ENCODE peak calls at places on chromosome 18, in six cellular contexts. V is K562, T is H1, G is HepG2, C is endothelial cell of umbilical vein, L is WTC11. D is an unnamed sample.

GRCh38 chr18:28013064-28013463 is 163.9 kb downstream of the CDH2 start:
- DNase-seq in C (peak; percentile 16), V (no peak), G (peak; percentile 13), L (no peak), T (no peak), D (no peak)

GRCh38 chr18:67916142-67916541 is 399.6 kb upstream of the DSEL start:
- DNase-seq in G (no peak), C (peak; percentile 8), L (no peak), T (no peak), V (no peak), D (no peak)

GRCh38 chr18:6024740-6025139 is 129.4 kb upstream of the TMEM200C start:
- DNase-seq in G (no peak), T (no peak), L (no peak), V (no peak), C (no peak), D (no peak)

GRCh38 chr18:49756671-49757362 is 56.5 kb downstream of the ACAA2 start:
- DNase-seq in V (no peak), G (no peak), C (no peak), L (no peak), T (no peak), D (no peak)

GRCh38 chr18:7485616-7486015 is 81.5 kb upstream of the PTPRM start:
- DNase-seq in V (no peak), T (no peak), G (no peak), C (no peak), L (no peak), D (no peak)

GRCh38 chr18:13471971-13472628 is 253.5 kb downstream of the LDLRAD4 start:
- DNase-seq in C (no peak), V (no peak), G (peak; percentile 86), T (no peak), L (no peak), D (no peak)

GRCh38 chr18:65221736-65222135 is 529.1 kb upstream of the CDH7 start:
- DNase-seq in V (no peak), G (no peak), L (no peak), T (no peak), C (no peak), D (no peak)

GRCh38 chr18:42296723-42297122 is 341.7 kb downstream of the PIK3C3 start:
- DNase-seq in C (no peak), G (no peak), T (no peak), V (no peak), L (no peak), D (no peak)

GRCh38 chr18:6279308-6279707 is 135.4 kb downstream of the L3MBTL4 start:
- DNase-seq in L (no peak), C (no peak), G (no peak), V (no peak), T (no peak), D (no peak)

GRCh38 chr18:66722671-66723070 is 118.8 kb upstream of the CDH19 start:
- DNase-seq in C (no peak), G (no peak), L (no peak), T (no peak), V (no peak), D (no peak)

GRCh38 chr18:43160509-43160908 is 45.0 kb upstream of the RIT2 start:
- DNase-seq in V (no peak), L (no peak), G (no peak), C (no peak), T (no peak), D (no peak)

GRCh38 chr18:24831091-24831490 is 370.7 kb downstream of the HRH4 start:
- DNase-seq in L (no peak), V (no peak), C (no peak), G (no peak), T (no peak), D (no peak)

GRCh38 chr18:52339891-52340371 is at the start of gene DCC:
- DNase-seq in C (no peak), L (peak; percentile 68), T (no peak), V (no peak), G (peak; percentile 2), D (peak; percentile 35)

GRCh38 chr18:28063181-28063790 is 113.6 kb downstream of the CDH2 start:
- DNase-seq in C (peak; percentile 30), T (no peak), V (no peak), L (no peak), G (no peak), D (no peak)

GRCh38 chr18:6056171-6056932 is 161.0 kb upstream of the TMEM200C start:
- DNase-seq in T (no peak), V (no peak), L (no peak), C (peak; percentile 77), G (peak; percentile 57), D (no peak)

GRCh38 chr18:24530630-24531111 is 70.2 kb downstream of the HRH4 start:
- DNase-seq in C (peak; percentile 81), T (no peak), G (no peak), V (no peak), L (no peak), D (no peak)

GRCh38 chr18:39455300-39455699 is 1889.7 kb upstream of the CELF4 start:
- DNase-seq in C (peak; percentile 91), G (peak; percentile 21), V (no peak), T (no peak), L (no peak), D (no peak)

GRCh38 chr18:8770655-8771054 is 65.3 kb downstream of the MTCL1 start:
- DNase-seq in L (no peak), C (no peak), T (no peak), V (no peak), G (no peak), D (no peak)

GRCh38 chr18:73674466-73674865 is 473.2 kb downstream of the FBXO15 start:
- DNase-seq in L (no peak), C (no peak), V (no peak), T (no peak), G (no peak), D (no peak)

GRCh38 chr18:63457987-63458386 is 18.8 kb upstream of the SERPINB5 start:
- DNase-seq in G (no peak), T (no peak), L (no peak), C (no peak), V (no peak), D (no peak)

GRCh38 chr18:63460414-63460813 is 16.3 kb upstream of the SERPINB5 start:
- DNase-seq in C (no peak), G (no peak), L (no peak), T (no peak), V (no peak), D (no peak)

GRCh38 chr18:63451774-63452173 is 25.0 kb upstream of the SERPINB5 start:
- DNase-seq in V (no peak), C (peak; percentile 19), L (no peak), G (no peak), T (no peak), D (no peak)

GRCh38 chr18:63452273-63452672 is 24.5 kb upstream of the SERPINB5 start:
- DNase-seq in T (no peak), C (no peak), V (no peak), G (no peak), L (no peak), D (no peak)

DNA sequence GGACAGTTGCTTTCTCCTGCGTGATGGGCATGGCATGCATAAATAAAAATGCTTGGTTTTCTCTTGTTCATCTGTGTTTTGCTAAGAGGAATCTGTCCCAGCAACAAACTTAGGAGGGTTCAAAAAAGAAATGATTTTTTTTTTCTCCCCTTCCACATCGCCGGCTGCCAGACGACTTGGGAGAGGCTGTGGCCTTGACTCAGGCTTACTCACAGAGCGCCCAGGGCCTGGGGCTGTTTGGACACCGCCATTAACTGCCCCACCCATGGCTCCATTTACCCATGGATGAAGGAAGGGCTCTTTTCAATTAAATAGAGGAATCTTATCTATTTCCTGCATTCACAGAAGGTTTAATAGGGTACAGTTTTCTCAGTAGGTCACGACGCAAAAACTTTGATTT is 22.3 kb upstream of the SERPINB5 start:
- DNase-seq in V (no peak), L (no peak), T (no peak), G (no peak), C (no peak), D (peak; percentile 49)
- TF ChIP-seq JUN in V (no peak), L (no peak), T (no peak), G (no peak), C (no peak), D (no peak)

GRCh38 chr18:59620381-59620780 is 76.8 kb downstream of the CCBE1 start:
- DNase-seq in T (no peak), V (no peak), G (no peak), C (no peak), L (no peak), D (no peak)

GRCh38 chr18:59624384-59624760 is 72.9 kb downstream of the CCBE1 start:
- DNase-seq in T (no peak), L (no peak), C (no peak), V (no peak), G (no peak), D (no peak)

GRCh38 chr18:59623456-59624383 is 73.5 kb downstream of the CCBE1 start:
- DNase-seq in G (no peak), V (no peak), L (no peak), C (no peak), T (no peak), D (no peak)

GRCh38 chr18:59617468-59617932 is 79.7 kb downstream of the CCBE1 start:
- DNase-seq in C (no peak), G (no peak), L (no peak), T (no peak), V (no peak), D (no peak)

DNA sequence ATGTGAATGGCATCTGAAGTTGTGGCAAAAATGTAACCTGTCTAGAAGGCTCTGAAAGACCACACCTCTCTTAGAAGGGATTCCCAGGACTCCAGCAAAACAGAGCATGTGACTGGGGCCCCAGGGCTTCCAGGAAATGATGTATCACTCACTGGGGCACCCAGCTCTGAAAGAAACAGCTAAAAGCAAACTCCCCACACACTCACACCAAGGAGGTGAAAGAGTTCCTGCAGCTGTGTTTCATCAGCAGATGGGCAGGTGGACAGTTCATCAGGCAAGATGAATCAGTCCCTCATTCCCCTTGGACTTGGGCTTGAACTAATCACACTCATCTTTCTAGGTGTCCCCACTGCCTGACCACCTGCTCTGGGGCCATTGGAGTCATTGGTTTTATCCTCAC is 76.2 kb downstream of the CCBE1 start:
- DNase-seq in L (no peak), V (no peak), C (no peak), G (no peak), T (no peak), D (no peak)
- TF ChIP-seq JUN in L (no peak), V (no peak), C (no peak), G (no peak), T (no peak), D (no peak)

GRCh38 chr18:46497129-46497528 is 159.9 kb downstream of the LOXHD1 start:
- DNase-seq in G (peak; percentile 10), L (peak; percentile 82), T (no peak), V (peak; percentile 13), C (no peak), D (no peak)

GRCh38 chr18:46506974-46507373 is 150.0 kb downstream of the LOXHD1 start:
- DNase-seq in V (no peak), T (no peak), G (no peak), C (no peak), L (no peak), D (no peak)

DNA sequence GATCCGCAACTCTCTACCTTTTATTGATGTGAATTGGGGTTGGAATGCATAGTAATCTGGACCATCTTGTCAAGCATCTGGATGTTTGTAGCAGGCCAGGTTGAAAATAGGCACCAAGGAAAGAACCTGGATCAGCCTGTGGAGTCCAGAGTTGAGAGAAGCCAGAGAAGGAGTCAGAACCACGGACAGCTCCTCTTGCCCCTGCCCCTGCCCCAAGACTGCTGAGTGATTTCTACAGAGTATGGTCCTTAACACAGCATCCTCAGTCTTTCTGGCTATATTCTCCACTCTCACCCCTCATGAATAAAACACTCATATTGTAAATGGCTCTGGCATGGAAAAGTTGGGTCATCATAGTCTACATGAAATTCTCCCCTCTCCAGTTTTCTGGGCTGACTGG is 154.6 kb downstream of the LOXHD1 start:
- DNase-seq in V (peak; percentile 13), G (no peak), C (no peak), L (peak; percentile 65), T (no peak), D (no peak)
- TF ChIP-seq JUN in V (no peak), G (no peak), C (no peak), L (peak; percentile 31), T (no peak), D (no peak)

GRCh38 chr18:21369146-21369545 is 127.1 kb downstream of the GREB1L start:
- DNase-seq in G (peak; percentile 2), L (no peak), C (no peak), T (no peak), V (no peak), D (no peak)
- TF ChIP-seq JUN in G (no peak), L (no peak), C (no peak), T (no peak), V (no peak), D (no peak)

D was measured in A549.